ENCODE peak calls at places on chromosomes 5 and 9, in four cellular contexts. T, R, M and B are unnamed samples.

GRCh38 chr5:158224200-158224599 is 365.3 kb upstream of the CLINT1 start:
- DNase-seq in M (no peak), T (no peak), R (no peak), B (no peak)

GRCh38 chr9:68883224-68883623 is 130.7 kb downstream of the PRKACG start:
- DNase-seq in R (peak), M (no peak), T (no peak), B (no peak)

GRCh38 chr5:38403407-38403806 is 145.0 kb downstream of the EGFLAM start:
- DNase-seq in T (no peak), M (no peak), R (no peak), B (no peak)

GRCh38 chr9:89676281-89676680 is 71.5 kb downstream of the GADD45G start:
- DNase-seq in R (no peak), T (no peak), M (no peak), B (no peak)

GRCh38 chr5:119021333-119021732 is 33.0 kb upstream of the DTWD2 start:
- DNase-seq in M (no peak), T (no peak), R (no peak), B (no peak)

GRCh38 chr5:145681686-145682085 is 153.5 kb downstream of the PRELID2 start:
- DNase-seq in M (peak), R (peak), T (peak), B (peak)

GRCh38 chr5:138960145-138960692 is 85.1 kb upstream of the LRRTM2 start:
- DNase-seq in M (no peak), T (no peak), R (no peak), B (no peak)

GRCh38 chr5:159825551-159826051 is 90.7 kb upstream of the ADRA1B start:
- DNase-seq in R (no peak), T (peak), M (no peak), B (no peak)

GRCh38 chr9:135479469-135480052 is at the start of gene PPP1R26:
- DNase-seq in M (peak), R (no peak), T (no peak), B (no peak)

GRCh38 chr5:122263352-122264030 is 48.5 kb upstream of the SNCAIP start:
- DNase-seq in M (no peak), T (no peak), R (no peak), B (no peak)

GRCh38 chr9:116208417-116209232 is 55.0 kb downstream of the PAPPA start:
- DNase-seq in R (no peak), M (no peak), T (no peak), B (no peak)
- TF ChIP-seq SPI1 in R (no peak), M (no peak), T (no peak), B (no peak)

GRCh38 chr9:6272229-6272597 is 56.0 kb upstream of the TPD52L3 start:
- DNase-seq in R (no peak), T (no peak), M (no peak), B (no peak)

GRCh38 chr9:6271508-6272228 is 56.1 kb downstream of the IL33 start:
- DNase-seq in T (no peak), M (no peak), R (no peak), B (no peak)

GRCh38 chr9:6277417-6277816 is 50.8 kb upstream of the TPD52L3 start:
- DNase-seq in T (no peak), M (no peak), R (no peak), B (no peak)
- TF ChIP-seq POLR2AphosphoS5 in T (no peak), M (no peak), R (no peak), B (no peak)

GRCh38 chr9:137492464-137493162 is 33.5 kb upstream of the NSMF start:
- DNase-seq in T (no peak), R (no peak), M (peak), B (peak)
- TF ChIP-seq SPI1 in T (no peak), R (no peak), M (no peak), B (no peak)

DNA sequence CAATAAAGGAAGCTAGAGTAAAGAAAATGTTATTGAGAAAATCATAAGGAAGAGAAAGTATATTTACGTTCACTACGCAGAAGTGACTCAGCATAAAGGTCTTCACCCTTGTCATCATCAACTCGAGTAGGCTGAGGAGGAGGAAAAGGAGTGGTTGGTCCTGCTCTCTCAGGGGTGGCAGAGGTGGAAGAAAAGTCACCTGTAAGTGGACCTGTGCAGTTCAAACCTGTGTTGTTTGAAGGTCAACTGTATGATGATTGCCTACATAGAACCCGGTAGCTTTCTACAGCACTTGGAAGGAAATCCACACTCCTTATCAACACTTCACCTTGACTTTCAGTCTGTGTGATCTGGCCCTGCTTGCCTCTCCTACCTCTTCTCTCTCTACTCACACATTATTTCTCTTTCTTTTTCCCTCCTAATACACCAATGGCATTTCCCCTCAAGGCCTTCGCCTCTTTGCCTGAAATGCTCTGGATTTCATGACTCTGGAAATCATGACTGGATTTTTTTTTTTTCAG is 109.3 kb upstream of the CPEB4 start:
- DNase-seq in R (peak), T (no peak), M (peak), B (no peak)
- TF ChIP-seq POLR2AphosphoS5 in R (no peak), T (no peak), M (no peak), B (no peak)

GRCh38 chr5:24385617-24386016 is 259.2 kb downstream of the CDH10 start:
- DNase-seq in T (no peak), R (no peak), M (no peak), B (no peak)
- TF ChIP-seq SPI1 in T (no peak), R (no peak), M (no peak), B (no peak)